ENCODE peak calls at places on chromosomes 12 and 14, in ten cellular contexts. Z is stomach, M is ELR, E is fibroblast of gingiva, B is Kasumi-1, O is head of caudate nucleus, N is AG20443, A is GF-D8, F is neuronal stem cell, R is astrocyte of the spinal cord. H is an unnamed sample.

GRCh38 chr14:21068521-21069387 is 1.4 kb upstream of the ARHGEF40 start:
- DNase-seq in Z (peak; percentile 63), M (peak; percentile 74), E (peak; percentile 37), B (peak; percentile 76), O (peak; percentile 75), N (peak; percentile 67), A (peak; percentile 27), F (peak; percentile 61), R (peak; percentile 57), H (peak; percentile 72)

GRCh38 chr12:109861689-109862314 is 18.5 kb downstream of the GLTP start:
- DNase-seq in Z (no peak), M (peak; percentile 45), E (no peak), B (no peak), O (no peak), N (no peak), A (no peak), F (no peak), R (no peak), H (no peak)

GRCh38 chr12:110199360-110200123 is 75.4 kb downstream of the IFT81 start:
- DNase-seq in Z (no peak), M (peak; percentile 85), E (peak; percentile 30), B (no peak), O (no peak), N (peak; percentile 52), A (no peak), F (no peak), R (peak; percentile 85), H (peak; percentile 65)

GRCh38 chr14:92586001-92586947 is 72.7 kb downstream of the RIN3 start:
- DNase-seq in Z (no peak), M (peak; percentile 84), E (peak; percentile 76), B (peak; percentile 93), O (no peak), N (peak; percentile 79), A (peak; percentile 58), F (no peak), R (peak; percentile 98), H (peak; percentile 89)

GRCh38 chr12:25382311-25383106 is 131.8 kb upstream of the KRAS start:
- DNase-seq in Z (no peak), M (no peak), E (no peak), B (no peak), O (no peak), N (no peak), A (no peak), F (no peak), R (no peak), H (no peak)

GRCh38 chr12:113424915-113425823 is 3.0 kb downstream of the SDSL start:
- DNase-seq in Z (peak; percentile 61), M (peak; percentile 60), E (peak; percentile 46), B (peak; percentile 53), O (peak; percentile 79), N (peak; percentile 83), A (peak; percentile 18), F (peak; percentile 52), R (peak; percentile 58), H (peak; percentile 50)

GRCh38 chr12:121535150-121536057 is 45.4 kb downstream of the KDM2B start:
- DNase-seq in Z (no peak), M (no peak), E (no peak), B (no peak), O (no peak), N (no peak), A (no peak), F (no peak), R (no peak), H (no peak)

GRCh38 chr12:1793426-1794210 is 26.7 kb upstream of the LRTM2 start:
- DNase-seq in Z (no peak), M (no peak), E (no peak), B (no peak), O (no peak), N (no peak), A (no peak), F (no peak), R (no peak), H (no peak)

GRCh38 chr14:54447231-54447692 is 6.1 kb upstream of the CNIH1 start:
- DNase-seq in Z (peak; percentile 37), M (peak; percentile 51), E (peak; percentile 85), B (peak; percentile 21), O (no peak), N (peak; percentile 47), A (peak; percentile 90), F (no peak), R (no peak), H (no peak)

GRCh38 chr14:51396222-51396815 is 156.3 kb downstream of the TMX1 start:
- DNase-seq in Z (no peak), M (peak; percentile 98), E (peak; percentile 89), B (no peak), O (no peak), N (peak; percentile 70), A (no peak), F (no peak), R (peak; percentile 96), H (peak; percentile 91)